ENCODE peak calls at places on chromosomes 11 and 22, in seven cellular contexts. One of them, this sample, is unnamed.

GRCh38 chr11:117490911-117491310 is 163.3 kb downstream of the CEP164 start:
- DNase-seq in HCT116: no peak
- DNase-seq in GM12878: no peak
- DNase-seq in H1: no peak
- DNase-seq in HepG2: no peak
- DNase-seq in SK-N-SH: no peak
- DNase-seq in K562: no peak
- DNase-seq in this sample: no peak

GRCh38 chr11:86947541-86947940 is 7.7 kb downstream of the FZD4 start:
- DNase-seq in HCT116: no peak
- DNase-seq in GM12878: no peak
- DNase-seq in H1: no peak
- DNase-seq in HepG2: no peak
- DNase-seq in SK-N-SH: no peak
- DNase-seq in K562: no peak
- DNase-seq in this sample: no peak

GRCh38 chr11:34437224-34437879 is 1.4 kb upstream of the CAT start:
- DNase-seq in HCT116: no peak
- DNase-seq in GM12878: no peak
- DNase-seq in H1: no peak
- DNase-seq in HepG2: no peak
- DNase-seq in SK-N-SH: no peak
- DNase-seq in K562: no peak
- DNase-seq in this sample: no peak

GRCh38 chr11:106879029-106879428 is 139.2 kb downstream of the GUCY1A2 start:
- DNase-seq in HCT116: no peak
- DNase-seq in GM12878: no peak
- DNase-seq in H1: no peak
- DNase-seq in HepG2: no peak
- DNase-seq in SK-N-SH: no peak
- DNase-seq in K562: no peak
- DNase-seq in this sample: no peak

GRCh38 chr11:70688142-70688541 is 289.8 kb downstream of the CTTN start:
- DNase-seq in HCT116: no peak
- DNase-seq in GM12878: no peak
- DNase-seq in H1: no peak
- DNase-seq in HepG2: no peak
- DNase-seq in SK-N-SH: no peak
- DNase-seq in K562: no peak
- DNase-seq in this sample: no peak

GRCh38 chr11:69425444-69425843 is 56.0 kb upstream of the LINC01488 start:
- DNase-seq in HCT116: no peak
- DNase-seq in GM12878: no peak
- DNase-seq in H1: no peak
- DNase-seq in HepG2: no peak
- DNase-seq in SK-N-SH: no peak
- DNase-seq in K562: no peak
- DNase-seq in this sample: no peak

GRCh38 chr11:62791501-62792192 is at the start of gene TMEM223:
- DNase-seq in HCT116: peak
- DNase-seq in GM12878: no peak
- DNase-seq in H1: peak
- DNase-seq in HepG2: peak
- DNase-seq in SK-N-SH: peak
- DNase-seq in K562: peak
- DNase-seq in this sample: peak

GRCh38 chr22:47374901-47375575 is 612.6 kb downstream of the TBC1D22A start:
- DNase-seq in HCT116: no peak
- DNase-seq in GM12878: no peak
- DNase-seq in H1: no peak
- DNase-seq in HepG2: no peak
- DNase-seq in SK-N-SH: no peak
- DNase-seq in K562: no peak
- DNase-seq in this sample: no peak

GRCh38 chr11:83007477-83007876 is 64.2 kb downstream of the RAB30 start:
- DNase-seq in HCT116: no peak
- DNase-seq in GM12878: no peak
- DNase-seq in H1: no peak
- DNase-seq in HepG2: no peak
- DNase-seq in SK-N-SH: no peak
- DNase-seq in K562: no peak
- DNase-seq in this sample: no peak

GRCh38 chr11:129960216-129961214 is 42.1 kb downstream of the PRDM10 start:
- DNase-seq in HCT116: peak
- DNase-seq in GM12878: peak
- DNase-seq in H1: no peak
- DNase-seq in HepG2: peak
- DNase-seq in SK-N-SH: no peak
- DNase-seq in K562: no peak
- DNase-seq in this sample: no peak

GRCh38 chr11:116970485-116971292 is 127.5 kb downstream of the SIK3 start:
- DNase-seq in HCT116: no peak
- DNase-seq in GM12878: no peak
- DNase-seq in H1: no peak
- DNase-seq in HepG2: no peak
- DNase-seq in SK-N-SH: no peak
- DNase-seq in K562: peak
- DNase-seq in this sample: no peak

GRCh38 chr11:61838501-61838900 is 10.4 kb downstream of the FADS2 start:
- DNase-seq in HCT116: no peak
- DNase-seq in GM12878: no peak
- DNase-seq in H1: no peak
- DNase-seq in HepG2: no peak
- DNase-seq in SK-N-SH: no peak
- DNase-seq in K562: no peak
- DNase-seq in this sample: no peak

GRCh38 chr11:76667856-76668255 is 2.7 kb downstream of the LRRC32 start:
- DNase-seq in HCT116: no peak
- DNase-seq in GM12878: no peak
- DNase-seq in H1: no peak
- DNase-seq in HepG2: no peak
- DNase-seq in SK-N-SH: no peak
- DNase-seq in K562: no peak
- DNase-seq in this sample: no peak

GRCh38 chr11:4991066-4991465 is 3.6 kb upstream of the OR51L1 start:
- DNase-seq in HCT116: no peak
- DNase-seq in GM12878: no peak
- DNase-seq in H1: no peak
- DNase-seq in HepG2: no peak
- DNase-seq in SK-N-SH: no peak
- DNase-seq in K562: peak
- DNase-seq in this sample: no peak

GRCh38 chr11:116413861-116414260 is 358.9 kb downstream of the BUD13 start:
- DNase-seq in HCT116: no peak
- DNase-seq in GM12878: no peak
- DNase-seq in H1: no peak
- DNase-seq in HepG2: peak
- DNase-seq in SK-N-SH: no peak
- DNase-seq in K562: no peak
- DNase-seq in this sample: no peak

GRCh38 chr11:68106165-68106940 is 14.8 kb downstream of the CHKA start:
- DNase-seq in HCT116: no peak
- DNase-seq in GM12878: no peak
- DNase-seq in H1: no peak
- DNase-seq in HepG2: peak
- DNase-seq in SK-N-SH: no peak
- DNase-seq in K562: peak
- DNase-seq in this sample: peak

GRCh38 chr11:17719028-17719939 is at the start of gene MYOD1:
- DNase-seq in HCT116: no peak
- DNase-seq in GM12878: no peak
- DNase-seq in H1: peak
- DNase-seq in HepG2: no peak
- DNase-seq in SK-N-SH: peak
- DNase-seq in K562: no peak
- DNase-seq in this sample: peak

GRCh38 chr11:91960770-91961169 is 263.8 kb upstream of the FAT3 start:
- DNase-seq in HCT116: no peak
- DNase-seq in GM12878: no peak
- DNase-seq in H1: no peak
- DNase-seq in HepG2: no peak
- DNase-seq in SK-N-SH: no peak
- DNase-seq in K562: no peak
- DNase-seq in this sample: no peak

GRCh38 chr11:10793470-10794255 is 15.1 kb downstream of the EIF4G2 start:
- DNase-seq in HCT116: no peak
- DNase-seq in GM12878: no peak
- DNase-seq in H1: no peak
- DNase-seq in HepG2: no peak
- DNase-seq in SK-N-SH: no peak
- DNase-seq in K562: no peak
- DNase-seq in this sample: no peak

GRCh38 chr11:65013130-65013691 is 749 bp upstream of the ARL2 start:
- DNase-seq in HCT116: no peak
- DNase-seq in GM12878: no peak
- DNase-seq in H1: peak
- DNase-seq in HepG2: peak
- DNase-seq in SK-N-SH: peak
- DNase-seq in K562: peak
- DNase-seq in this sample: peak

GRCh38 chr11:65013692-65014145 is 241 bp upstream of the ARL2 start:
- DNase-seq in HCT116: peak
- DNase-seq in GM12878: peak
- DNase-seq in H1: no peak
- DNase-seq in HepG2: no peak
- DNase-seq in SK-N-SH: peak
- DNase-seq in K562: peak
- DNase-seq in this sample: peak

GRCh38 chr11:65016705-65017104 is 2.7 kb downstream of the ARL2 start:
- DNase-seq in HCT116: no peak
- DNase-seq in GM12878: no peak
- DNase-seq in H1: no peak
- DNase-seq in HepG2: no peak
- DNase-seq in SK-N-SH: no peak
- DNase-seq in K562: peak
- DNase-seq in this sample: peak

GRCh38 chr11:65017927-65018326 is 4.0 kb downstream of the ARL2 start:
- DNase-seq in HCT116: no peak
- DNase-seq in GM12878: no peak
- DNase-seq in H1: no peak
- DNase-seq in HepG2: no peak
- DNase-seq in SK-N-SH: no peak
- DNase-seq in K562: no peak
- DNase-seq in this sample: no peak

DNA sequence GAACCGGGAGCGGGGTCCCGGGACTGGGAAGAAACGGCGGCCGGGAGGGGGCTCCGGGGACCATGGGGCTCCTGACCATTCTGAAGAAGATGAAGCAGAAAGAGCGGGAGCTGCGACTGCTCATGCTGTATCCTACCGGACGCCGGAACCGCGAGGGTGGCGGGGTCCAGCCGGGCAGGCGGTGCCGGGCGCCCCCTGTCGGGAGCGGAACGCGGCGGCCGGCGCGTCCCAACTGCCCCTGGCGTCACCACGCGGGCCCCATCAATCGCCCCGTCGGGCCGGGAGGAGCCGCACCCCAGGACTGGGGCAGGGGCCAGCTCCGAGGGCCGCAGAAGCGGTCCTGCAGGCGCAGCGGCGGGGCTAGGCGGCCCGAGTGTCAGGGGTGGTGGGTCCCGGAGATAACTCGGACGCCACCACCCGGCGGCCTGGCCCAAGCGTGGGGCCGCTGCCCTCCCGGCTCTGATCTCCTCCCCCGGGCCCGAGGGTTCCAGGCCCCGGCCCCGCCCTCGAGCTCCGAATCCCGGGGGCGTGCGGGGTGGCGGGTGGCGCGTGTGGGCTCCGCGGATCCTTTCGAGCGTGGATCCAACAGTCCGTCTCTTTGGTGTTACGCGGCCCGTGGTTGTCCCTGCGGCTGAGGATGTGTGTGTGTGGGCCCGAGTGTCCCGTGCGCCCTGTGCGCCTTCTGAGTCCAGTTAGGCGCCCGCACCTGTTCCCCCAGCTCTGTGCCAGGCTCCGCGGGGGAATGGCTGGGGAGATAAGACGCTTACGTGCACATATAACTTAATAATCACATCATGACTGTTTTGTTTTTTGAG is at the start of gene ARL2:
- DNase-seq in HCT116: no peak
- DNase-seq in GM12878: no peak
- DNase-seq in H1: peak
- DNase-seq in HepG2: peak
- DNase-seq in SK-N-SH: no peak
- DNase-seq in K562: no peak
- DNase-seq in this sample: peak
- TF ChIP-seq JUND in HCT116: no peak
- TF ChIP-seq JUND in GM12878: no peak
- TF ChIP-seq JUND in H1: no peak
- TF ChIP-seq JUND in HepG2: no peak
- TF ChIP-seq JUND in SK-N-SH: no peak
- TF ChIP-seq JUND in K562: peak
- TF ChIP-seq JUND in this sample: no peak

GRCh38 chr11:133339495-133340140 is 192.7 kb downstream of the OPCML start:
- DNase-seq in HCT116: no peak
- DNase-seq in GM12878: no peak
- DNase-seq in H1: no peak
- DNase-seq in HepG2: no peak
- DNase-seq in SK-N-SH: no peak
- DNase-seq in K562: no peak
- DNase-seq in this sample: no peak
- TF ChIP-seq JUND in HCT116: no peak
- TF ChIP-seq JUND in GM12878: no peak
- TF ChIP-seq JUND in H1: no peak
- TF ChIP-seq JUND in HepG2: no peak
- TF ChIP-seq JUND in SK-N-SH: no peak
- TF ChIP-seq JUND in K562: no peak
- TF ChIP-seq JUND in this sample: no peak

DNA sequence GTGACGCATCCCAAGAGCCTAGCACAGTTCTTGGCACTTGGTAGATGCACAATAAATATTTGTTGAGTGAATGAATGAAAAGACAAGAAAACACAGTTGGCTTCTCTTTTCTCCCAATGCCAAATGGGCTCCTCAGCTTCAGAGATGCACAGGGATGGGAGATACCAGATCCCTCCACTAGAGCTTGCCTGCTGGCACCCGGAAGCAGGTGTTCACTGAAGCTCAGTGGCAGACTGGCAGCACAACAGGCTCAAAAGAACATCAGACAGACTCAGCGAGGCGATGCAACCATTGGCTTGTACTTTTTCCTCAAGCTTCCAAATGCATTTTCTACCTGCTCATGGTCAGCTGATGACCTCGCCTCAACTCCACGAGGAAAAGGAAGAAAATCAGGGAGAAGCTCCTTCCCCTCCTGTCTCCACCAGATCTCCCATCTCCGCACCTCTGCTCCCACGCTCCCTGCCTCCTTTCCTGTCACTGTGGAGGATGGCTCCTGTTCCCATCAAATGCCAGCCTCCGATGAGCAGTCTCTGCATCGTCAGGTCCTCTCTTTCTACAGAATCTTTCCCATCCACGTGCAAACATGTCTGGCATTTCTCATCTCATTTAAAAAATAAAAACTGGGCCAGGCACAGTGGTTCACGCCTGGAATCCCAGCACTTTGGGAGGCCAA is 5.8 kb downstream of the RAPSN start:
- DNase-seq in HCT116: no peak
- DNase-seq in GM12878: no peak
- DNase-seq in H1: no peak
- DNase-seq in HepG2: no peak
- DNase-seq in SK-N-SH: peak
- DNase-seq in K562: no peak
- DNase-seq in this sample: peak
- TF ChIP-seq JUND in HCT116: no peak
- TF ChIP-seq JUND in GM12878: no peak
- TF ChIP-seq JUND in H1: no peak
- TF ChIP-seq JUND in HepG2: no peak
- TF ChIP-seq JUND in SK-N-SH: no peak
- TF ChIP-seq JUND in K562: no peak
- TF ChIP-seq JUND in this sample: no peak

GRCh38 chr11:133947298-133947905 is 9.4 kb downstream of the IGSF9B start:
- DNase-seq in HCT116: no peak
- DNase-seq in GM12878: no peak
- DNase-seq in H1: peak
- DNase-seq in HepG2: peak
- DNase-seq in SK-N-SH: peak
- DNase-seq in K562: peak
- DNase-seq in this sample: peak
- TF ChIP-seq JUND in HCT116: no peak
- TF ChIP-seq JUND in GM12878: no peak
- TF ChIP-seq JUND in H1: no peak
- TF ChIP-seq JUND in HepG2: no peak
- TF ChIP-seq JUND in SK-N-SH: no peak
- TF ChIP-seq JUND in K562: no peak
- TF ChIP-seq JUND in this sample: no peak

This sample was measured in T47D.